ENCODE peak calls at places on chromosomes 13 and 19, in six cellular contexts. V is mucosa of descending colon; N is body of pancreas; B is fibroblast of lung; E is gastrocnemius medialis; Q is CD8-positive, alpha-beta memory T cell. M is an unnamed sample.

GRCh38 chr13:27482996-27483395 is 32.6 kb upstream of the MTIF3 start:
- DNase-seq in N (peak; percentile 12), E (no peak), V (no peak), Q (no peak), B (no peak), M (no peak)

GRCh38 chr19:39413269-39413902 is 917 bp downstream of the PLEKHG2 start:
- DNase-seq in N (peak; percentile 38), V (peak; percentile 82), E (no peak), B (peak; percentile 51), Q (no peak), M (peak; percentile 38)

GRCh38 chr13:75855847-75856246 is 219.7 kb downstream of the LMO7 start:
- DNase-seq in V (no peak), N (no peak), Q (no peak), E (no peak), B (no peak), M (no peak)

GRCh38 chr13:66660013-66660804 is 569.9 kb downstream of the PCDH9 start:
- DNase-seq in N (no peak), E (no peak), Q (no peak), B (peak; percentile 80), V (no peak), M (no peak)

GRCh38 chr13:43289458-43290255 is 266.3 kb downstream of the DNAJC15 start:
- DNase-seq in E (no peak), Q (no peak), V (no peak), N (no peak), B (peak; percentile 29), M (no peak)

GRCh38 chr19:15330801-15331418 is 1.4 kb downstream of the BRD4 start:
- DNase-seq in V (no peak), E (peak; percentile 37), Q (peak; percentile 32), B (peak; percentile 86), N (peak; percentile 35), M (no peak)

GRCh38 chr13:48590141-48590863 is 57.4 kb upstream of the RCBTB2 start:
- DNase-seq in N (no peak), Q (no peak), V (no peak), E (no peak), B (no peak), M (no peak)

GRCh38 chr13:47459512-47459911 is 541.6 kb downstream of the SUCLA2 start:
- DNase-seq in N (no peak), Q (no peak), E (no peak), V (no peak), B (peak; percentile 17), M (no peak)

GRCh38 chr13:98697833-98698232 is 54.6 kb downstream of the SLC15A1 start:
- DNase-seq in N (peak; percentile 25), Q (no peak), B (no peak), V (no peak), E (no peak), M (no peak)

GRCh38 chr13:106689906-106690305 is 122.0 kb upstream of the ARGLU1 start:
- DNase-seq in Q (no peak), N (no peak), B (peak; percentile 8), E (no peak), V (no peak), M (no peak)

GRCh38 chr19:14089662-14090508 is 666 bp downstream of the SAMD1 start:
- DNase-seq in Q (peak; percentile 44), V (peak; percentile 80), N (peak; percentile 49), B (peak; percentile 79), E (peak; percentile 52), M (peak; percentile 37)

GRCh38 chr19:45140144-45140503 is 20.7 kb downstream of the NKPD1 start:
- DNase-seq in E (no peak), B (no peak), V (no peak), N (no peak), Q (no peak), M (no peak)

GRCh38 chr19:10961073-10961762 is 388 bp downstream of the SMARCA4 start:
- DNase-seq in V (peak; percentile 62), N (peak; percentile 31), E (no peak), Q (no peak), B (peak; percentile 13), M (no peak)

GRCh38 chr19:10915511-10916091 is 12.8 kb downstream of the YIPF2 start:
- DNase-seq in E (peak; percentile 72), V (no peak), B (peak; percentile 81), N (no peak), Q (no peak), M (no peak)

GRCh38 chr19:2042485-2043268 is 8.4 kb downstream of the MKNK2 start:
- DNase-seq in N (no peak), B (no peak), Q (no peak), E (peak; percentile 67), V (peak; percentile 80), M (no peak)

GRCh38 chr19:4597278-4597974 is 37.9 kb upstream of the SEMA6B start:
- DNase-seq in N (no peak), Q (peak; percentile 16), E (no peak), B (no peak), V (no peak), M (no peak)

GRCh38 chr19:2503521-2504109 is 27.7 kb downstream of the GADD45B start:
- DNase-seq in V (peak; percentile 67), Q (peak; percentile 53), E (no peak), B (peak; percentile 85), N (no peak), M (peak; percentile 41)

GRCh38 chr19:17441241-17442135 is 7.0 kb downstream of the TMEM221 start:
- DNase-seq in V (no peak), B (peak; percentile 71), E (no peak), N (peak; percentile 14), Q (no peak), M (no peak)

GRCh38 chr13:110298566-110299321 is 8.2 kb downstream of the COL4A1 start:
- DNase-seq in V (no peak), Q (no peak), E (no peak), N (no peak), B (no peak), M (no peak)

GRCh38 chr19:16945364-16945714 is 56.5 kb downstream of the F2RL3 start:
- DNase-seq in B (no peak), E (no peak), Q (no peak), V (no peak), N (no peak), M (no peak)

GRCh38 chr19:35561436-35561835 is 2.0 kb downstream of the ATP4A start:
- DNase-seq in V (no peak), B (no peak), Q (no peak), E (no peak), N (no peak), M (no peak)

GRCh38 chr13:26941345-26942174 is 181.0 kb upstream of the GPR12 start:
- DNase-seq in V (no peak), Q (no peak), N (no peak), E (no peak), B (peak; percentile 85), M (no peak)

GRCh38 chr13:97521726-97522125 is 87.8 kb downstream of the RAP2A start:
- DNase-seq in B (no peak), N (no peak), E (no peak), Q (no peak), V (no peak), M (no peak)

DNA sequence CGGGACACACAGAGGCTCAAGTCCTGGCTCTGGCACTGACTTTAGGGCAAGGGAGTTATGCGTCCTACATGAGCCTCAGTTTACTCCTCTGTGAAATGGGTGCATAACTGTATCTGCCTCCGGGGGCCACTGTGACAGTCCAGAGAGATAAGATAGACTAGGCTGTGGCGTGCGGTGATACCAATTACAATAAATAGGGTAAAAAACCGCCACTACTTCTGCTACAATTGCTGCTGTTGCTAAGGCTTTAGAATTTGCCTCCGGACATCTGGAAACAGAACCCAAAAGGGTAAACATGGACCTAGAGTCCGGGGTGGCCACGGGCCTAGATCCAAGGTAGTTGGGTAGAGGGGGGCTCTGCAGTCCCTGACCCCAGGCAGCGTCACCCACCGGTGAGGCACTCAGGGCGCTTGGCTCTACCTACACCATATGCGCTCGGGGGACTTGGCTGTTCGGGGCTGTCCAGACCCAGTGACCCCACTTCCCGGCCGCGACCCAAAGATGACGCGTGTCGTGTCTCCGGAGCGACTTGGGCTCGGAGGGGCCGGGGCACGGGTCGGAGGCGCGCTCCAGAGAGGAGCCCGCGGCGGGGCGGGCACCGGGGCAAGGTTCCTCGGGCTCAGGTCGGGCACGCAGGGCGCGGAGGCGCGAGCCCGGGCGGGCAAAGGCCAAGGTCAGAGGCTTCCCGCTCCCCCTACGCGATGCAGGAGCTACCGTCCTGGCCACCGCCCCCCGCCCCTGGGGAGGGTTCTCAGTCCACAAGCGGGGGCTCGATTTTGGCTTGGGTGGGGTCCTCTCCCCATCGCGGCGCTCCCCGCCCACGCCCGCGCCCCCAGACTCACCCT is 1.0 kb downstream of the INSR start:
- DNase-seq in B (no peak), V (peak; percentile 80), E (peak; percentile 49), N (peak; percentile 59), Q (no peak), M (no peak)
- H3K9me3 ChIP-seq in B (no peaks in the 10 kb centered on the region), V (no peaks in the 10 kb centered on the region), E (no peaks in the 10 kb centered on the region), N (no peaks in the 10 kb centered on the region), Q (no peaks in the 10 kb centered on the region), M (no peaks in the 10 kb centered on the region)

GRCh38 chr19:37467608-37468090 is 405 bp upstream of the ZNF569 start:
- DNase-seq in Q (no peak), E (no peak), B (no peak), N (no peak), V (no peak), M (no peak)
- H3K9me3 ChIP-seq in Q (peaks cover 5% of the 10 kb centered on the region), E (peaks cover 6% of the 10 kb centered on the region), B (no peaks in the 10 kb centered on the region), N (no peaks in the 10 kb centered on the region), V (peaks cover 14% of the 10 kb centered on the region), M (peaks cover 4% of the 10 kb centered on the region)

DNA sequence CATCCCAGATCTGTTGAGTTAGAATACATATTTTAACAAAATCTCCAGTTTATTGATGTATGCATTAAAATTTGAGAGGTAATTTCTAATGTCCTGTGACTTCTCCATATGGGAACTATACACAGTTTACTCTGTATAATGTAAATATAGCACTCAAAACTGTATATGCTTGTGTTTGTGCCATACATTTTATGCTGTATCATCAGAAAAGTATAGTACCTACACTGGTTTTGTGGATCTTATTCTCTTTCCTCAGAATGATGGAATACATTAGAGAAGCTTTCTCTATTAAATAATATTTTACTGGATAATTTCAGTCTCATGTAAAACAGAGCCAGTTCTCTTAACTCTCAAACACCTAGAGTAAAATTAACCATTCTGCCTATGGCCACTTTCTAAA is 53.6 kb downstream of the ZNF254 start:
- DNase-seq in V (no peak), Q (no peak), N (no peak), B (no peak), E (no peak), M (no peak)
- H3K9me3 ChIP-seq in V (peaks cover 93% of the 10 kb centered on the region), Q (peaks cover 36% of the 10 kb centered on the region), N (peaks cover 56% of the 10 kb centered on the region), B (no peaks in the 10 kb centered on the region), E (peaks cover 1% of the 10 kb centered on the region), M (peaks cover 41% of the 10 kb centered on the region)

GRCh38 chr19:51986309-51987291 is at the start of gene ZNF350:
- DNase-seq in E (peak; percentile 91), Q (peak; percentile 88), N (peak; percentile 97), V (peak; percentile 92), B (peak; percentile 98), M (peak; percentile 67)
- H3K9me3 ChIP-seq in E (peaks cover 7% of the 10 kb centered on the region), Q (peaks cover 52% of the 10 kb centered on the region), N (peaks cover 35% of the 10 kb centered on the region), V (peaks cover 88% of the 10 kb centered on the region), B (no peaks in the 10 kb centered on the region), M (peaks cover 33% of the 10 kb centered on the region)

M was measured in T-helper 17 cell.